ENCODE peak calls at places on chromosomes 5 and 9, in five cellular contexts. X is neural progenitor cell, W is heart left ventricle, I is fibroblast of mammary gland, J is GM12864. N is an unnamed sample.

GRCh38 chr9:91044354-91044753 is 242.7 kb downstream of the SYK start:
- DNase-seq in X (no peak), W (no peak), I (no peak), J (no peak), N (no peak)

GRCh38 chr5:1159341-1159675 is 42.1 kb upstream of the SLC6A19 start:
- DNase-seq in X (no peak), W (no peak), I (no peak), J (no peak), N (no peak)

GRCh38 chr5:26833596-26833995 is 204.8 kb downstream of the CDH9 start:
- DNase-seq in X (no peak), W (no peak), I (peak; percentile 76), J (no peak), N (peak; percentile 25)

GRCh38 chr9:21803674-21804048 is 1.2 kb downstream of the MTAP start:
- DNase-seq in X (no peak), W (no peak), I (no peak), J (no peak), N (peak; percentile 23)

GRCh38 chr9:15572200-15572599 is 19.4 kb downstream of the CCDC171 start:
- DNase-seq in X (no peak), W (no peak), I (peak; percentile 5), J (no peak), N (no peak)

GRCh38 chr9:137393176-137394150 is 29.5 kb downstream of the EXD3 start:
- DNase-seq in X (peak; percentile 0), W (no peak), I (no peak), J (no peak), N (no peak)

GRCh38 chr9:128568470-128569083 is 16.2 kb downstream of the SPTAN1 start:
- DNase-seq in X (no peak), W (no peak), I (peak; percentile 46), J (no peak), N (peak; percentile 41)

GRCh38 chr5:153998010-153998409 is 40.7 kb downstream of the FAM114A2 start:
- DNase-seq in X (no peak), W (no peak), I (peak; percentile 27), J (no peak), N (peak; percentile 52)

GRCh38 chr5:78507531-78507930 is 141.0 kb downstream of the LHFPL2 start:
- DNase-seq in X (no peak), W (no peak), I (no peak), J (no peak), N (no peak)

GRCh38 chr5:78506296-78507049 is 142.1 kb downstream of the LHFPL2 start:
- DNase-seq in X (peak; percentile 25), W (no peak), I (no peak), J (no peak), N (no peak)

GRCh38 chr5:78509884-78510769 is 138.4 kb downstream of the LHFPL2 start:
- DNase-seq in X (peak; percentile 70), W (peak; percentile 90), I (no peak), J (no peak), N (peak; percentile 43)

GRCh38 chr5:78509145-78509865 is 139.3 kb downstream of the LHFPL2 start:
- DNase-seq in X (no peak), W (no peak), I (no peak), J (no peak), N (no peak)

DNA sequence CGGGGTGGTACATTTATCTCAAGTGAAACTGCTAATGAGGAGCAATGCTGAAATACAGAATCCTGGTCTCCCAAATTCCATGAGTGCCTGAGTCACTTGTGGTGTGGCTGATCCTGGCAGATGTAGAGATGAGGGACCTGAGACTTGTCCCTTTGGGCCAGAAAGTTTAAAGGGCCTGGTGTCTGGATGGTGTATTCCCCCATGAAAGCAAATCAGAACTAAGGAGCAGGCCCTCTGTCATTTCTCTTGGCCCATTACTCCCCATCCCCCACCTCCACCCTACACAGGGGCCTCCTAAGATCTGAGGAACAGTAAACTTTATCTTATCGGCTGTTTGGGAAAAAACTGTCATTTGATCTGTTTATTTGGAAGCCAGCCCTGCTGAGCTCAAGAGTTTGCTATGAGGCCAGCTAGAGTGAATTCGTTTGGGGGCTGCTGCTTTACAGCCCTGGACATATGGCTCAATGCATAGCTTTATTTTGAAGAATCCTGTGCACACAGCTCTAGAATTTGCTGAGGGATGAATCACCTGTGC is 140.3 kb downstream of the LHFPL2 start:
- DNase-seq in X (no peak), W (no peak), I (no peak), J (no peak), N (no peak)
- H3K4me3 ChIP-seq in X (no peak overlapping the region), W (peak overlapping the region; percentile 67), I (no peak overlapping the region), J (no peak overlapping the region), N (no peak overlapping the region)

GRCh38 chr9:83919111-83919510 is 2.1 kb downstream of the KIF27 start:
- DNase-seq in X (no peak), W (no peak), I (no peak), J (no peak), N (no peak)

GRCh38 chr9:83920942-83921707 is at the start of gene KIF27:
- DNase-seq in X (peak; percentile 99), W (peak; percentile 100), I (peak; percentile 94), J (peak; percentile 86), N (peak; percentile 98)

GRCh38 chr9:83920469-83920941 is 727 bp downstream of the KIF27 start:
- DNase-seq in X (no peak), W (no peak), I (peak; percentile 26), J (no peak), N (peak; percentile 58)
- TF ChIP-seq CTCF in X (no peak), W (no peak), I (peak; percentile 41), J (peak; percentile 33), N (peak; percentile 41)

GRCh38 chr5:177505075-177505474 is 4.6 kb downstream of the DOK3 start:
- DNase-seq in X (no peak), W (no peak), I (no peak), J (no peak), N (no peak)

GRCh38 chr5:177501874-177502678 is 4.7 kb upstream of the PDLIM7 start:
- DNase-seq in X (no peak), W (no peak), I (no peak), J (no peak), N (no peak)

GRCh38 chr5:177502886-177503285 is 5.5 kb upstream of the PDLIM7 start:
- DNase-seq in X (no peak), W (no peak), I (no peak), J (no peak), N (no peak)

GRCh38 chr5:177504086-177505056 is 5.3 kb downstream of the DOK3 start:
- DNase-seq in X (no peak), W (peak; percentile 67), I (no peak), J (no peak), N (no peak)

GRCh38 chr5:177503351-177504085 is 6.1 kb downstream of the DOK3 start:
- DNase-seq in X (no peak), W (peak; percentile 53), I (no peak), J (no peak), N (no peak)
- H3K4me3 ChIP-seq in X (no peak overlapping the region), W (no peak overlapping the region), I (no peak overlapping the region), J (no peak overlapping the region), N (no peak overlapping the region)

GRCh38 chr5:16160706-16161105 is 18.9 kb downstream of the MARCHF11 start:
- DNase-seq in X (peak; percentile 85), W (no peak), I (peak; percentile 69), J (peak; percentile 18), N (peak; percentile 78)
- TF ChIP-seq CTCF in X (peak; percentile 85), W (peak; percentile 69), I (peak; percentile 73), J (peak; percentile 73), N (peak; percentile 88)

DNA sequence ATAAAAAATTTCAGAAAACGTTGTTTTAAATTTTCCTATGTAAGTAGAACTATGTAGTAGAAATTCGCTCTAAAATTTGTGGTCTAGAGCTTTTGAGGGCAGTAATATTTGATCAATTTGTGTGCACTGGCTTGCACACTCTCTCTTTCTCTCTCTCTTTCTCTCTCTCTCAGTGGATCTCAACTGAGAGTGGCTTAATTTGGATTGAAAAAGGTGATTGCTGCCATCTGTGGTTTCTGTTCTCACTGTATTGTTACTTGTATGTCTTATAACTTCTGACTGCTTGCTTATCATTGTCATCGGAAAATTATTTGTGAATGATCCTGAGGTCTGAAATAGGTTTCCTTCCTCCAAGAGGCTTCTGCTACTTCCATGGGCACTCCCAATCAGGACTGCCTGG is 368.2 kb downstream of the KCTD16 start:
- DNase-seq in X (no peak), W (no peak), I (no peak), J (no peak), N (no peak)
- H3K4me3 ChIP-seq in X (no peak overlapping the region), W (no peak overlapping the region), I (no peak overlapping the region), J (no peak overlapping the region), N (no peak overlapping the region)

DNA sequence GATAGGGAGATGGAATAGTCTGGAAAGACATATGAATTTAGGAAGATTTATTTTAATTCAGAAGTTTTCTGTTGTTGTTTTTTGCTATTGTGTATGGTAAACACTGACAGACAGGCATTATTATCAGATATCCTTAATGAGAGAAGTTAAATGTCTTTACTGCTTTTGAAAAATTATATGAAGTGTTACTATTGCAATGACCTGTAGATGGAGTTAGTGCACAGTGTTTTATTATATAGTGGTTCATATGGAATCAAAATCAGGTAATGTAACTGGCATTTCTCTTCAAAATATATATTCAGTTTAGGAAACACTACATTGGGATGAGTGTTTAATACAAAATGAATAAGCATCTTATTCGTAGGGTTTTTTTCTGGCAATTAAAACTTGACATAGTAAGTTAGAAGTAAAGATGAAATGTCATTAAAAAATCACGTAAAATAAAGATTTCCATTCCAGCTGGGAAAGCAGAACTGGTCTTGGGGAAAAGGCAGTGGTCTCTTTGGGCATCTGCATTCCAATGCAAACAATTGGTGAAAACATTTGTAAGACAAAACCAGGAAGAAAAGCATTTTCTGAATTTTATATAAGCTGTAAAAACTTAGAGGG is 3.9 kb downstream of the GABRA1 start:
- DNase-seq in X (no peak), W (no peak), I (peak; percentile 2), J (no peak), N (peak; percentile 6)
- TF ChIP-seq CTCF in X (peak; percentile 44), W (peak; percentile 30), I (peak; percentile 16), J (peak; percentile 15), N (peak; percentile 24)